ENCODE peak calls at places on chromosomes 3 and 15, in eight cellular contexts. One of them, this sample, is unnamed.

GRCh38 chr15:68543546-68544008 is 35.2 kb upstream of the CORO2B start:
- DNase-seq in GM04503: no peak
- DNase-seq in ovary: no peak
- DNase-seq in endothelial cell: no peak
- DNase-seq in renal cortical epithelial cell: no peak
- DNase-seq in NCI-H2171: no peak
- DNase-seq in AG20443: no peak
- DNase-seq in EL: no peak
- DNase-seq in this sample: no peak

GRCh38 chr3:139285691-139286090 is 58.1 kb upstream of the MRPS22 start:
- DNase-seq in EL: no peak
- DNase-seq in renal cortical epithelial cell: no peak
- DNase-seq in ovary: no peak
- DNase-seq in AG20443: no peak
- DNase-seq in NCI-H2171: no peak
- DNase-seq in endothelial cell: no peak
- DNase-seq in GM04503: no peak
- DNase-seq in this sample: no peak

GRCh38 chr15:32646304-32646703 is 4.8 kb downstream of the SCG5 start:
- DNase-seq in renal cortical epithelial cell: no peak
- DNase-seq in AG20443: no peak
- DNase-seq in NCI-H2171: peak
- DNase-seq in endothelial cell: no peak
- DNase-seq in EL: no peak
- DNase-seq in GM04503: no peak
- DNase-seq in ovary: no peak
- DNase-seq in this sample: no peak

GRCh38 chr3:48558446-48559134 is 2.0 kb upstream of the PFKFB4 start:
- DNase-seq in renal cortical epithelial cell: no peak
- DNase-seq in NCI-H2171: no peak
- DNase-seq in GM04503: no peak
- DNase-seq in ovary: no peak
- DNase-seq in EL: no peak
- DNase-seq in endothelial cell: no peak
- DNase-seq in AG20443: no peak
- DNase-seq in this sample: no peak

GRCh38 chr3:25804676-25805075 is 14.8 kb downstream of the OXSM start:
- DNase-seq in EL: no peak
- DNase-seq in NCI-H2171: no peak
- DNase-seq in GM04503: no peak
- DNase-seq in endothelial cell: no peak
- DNase-seq in AG20443: no peak
- DNase-seq in ovary: no peak
- DNase-seq in renal cortical epithelial cell: no peak
- DNase-seq in this sample: no peak

GRCh38 chr3:63015614-63016016 is 140.4 kb upstream of the CADPS start:
- DNase-seq in AG20443: no peak
- DNase-seq in GM04503: no peak
- DNase-seq in ovary: no peak
- DNase-seq in EL: no peak
- DNase-seq in NCI-H2171: no peak
- DNase-seq in endothelial cell: peak
- DNase-seq in renal cortical epithelial cell: no peak
- DNase-seq in this sample: no peak

GRCh38 chr3:31661993-31662392 is 129.3 kb downstream of the STT3B start:
- DNase-seq in endothelial cell: no peak
- DNase-seq in ovary: no peak
- DNase-seq in NCI-H2171: no peak
- DNase-seq in AG20443: peak
- DNase-seq in GM04503: no peak
- DNase-seq in EL: no peak
- DNase-seq in renal cortical epithelial cell: no peak
- DNase-seq in this sample: no peak

GRCh38 chr3:42804831-42805821 is 836 bp upstream of the HIGD1A start:
- DNase-seq in GM04503: no peak
- DNase-seq in ovary: peak
- DNase-seq in EL: no peak
- DNase-seq in renal cortical epithelial cell: no peak
- DNase-seq in AG20443: peak
- DNase-seq in endothelial cell: peak
- DNase-seq in NCI-H2171: no peak
- DNase-seq in this sample: peak

GRCh38 chr3:65732060-65732933 is 306.4 kb downstream of the MAGI1 start:
- DNase-seq in ovary: peak
- DNase-seq in GM04503: peak
- DNase-seq in NCI-H2171: no peak
- DNase-seq in EL: peak
- DNase-seq in renal cortical epithelial cell: peak
- DNase-seq in endothelial cell: peak
- DNase-seq in AG20443: peak
- DNase-seq in this sample: peak

GRCh38 chr3:183818706-183819624 is 6.4 kb downstream of the MAP6D1 start:
- DNase-seq in NCI-H2171: no peak
- DNase-seq in AG20443: no peak
- DNase-seq in renal cortical epithelial cell: no peak
- DNase-seq in endothelial cell: no peak
- DNase-seq in ovary: no peak
- DNase-seq in GM04503: no peak
- DNase-seq in EL: no peak
- DNase-seq in this sample: no peak

GRCh38 chr3:73451276-73451973 is 173.3 kb downstream of the PDZRN3 start:
- DNase-seq in ovary: no peak
- DNase-seq in endothelial cell: no peak
- DNase-seq in EL: no peak
- DNase-seq in AG20443: no peak
- DNase-seq in NCI-H2171: no peak
- DNase-seq in GM04503: no peak
- DNase-seq in renal cortical epithelial cell: no peak
- DNase-seq in this sample: no peak

GRCh38 chr3:60855250-60855649 is 396.0 kb downstream of the FHIT start:
- DNase-seq in ovary: no peak
- DNase-seq in EL: no peak
- DNase-seq in AG20443: no peak
- DNase-seq in NCI-H2171: no peak
- DNase-seq in renal cortical epithelial cell: no peak
- DNase-seq in endothelial cell: no peak
- DNase-seq in GM04503: no peak
- DNase-seq in this sample: no peak

GRCh38 chr15:70094690-70095311 is 2.9 kb downstream of the TLE3 start:
- DNase-seq in endothelial cell: no peak
- DNase-seq in EL: no peak
- DNase-seq in renal cortical epithelial cell: no peak
- DNase-seq in NCI-H2171: no peak
- DNase-seq in GM04503: no peak
- DNase-seq in AG20443: no peak
- DNase-seq in ovary: no peak
- DNase-seq in this sample: peak

GRCh38 chr15:89926158-89926557 is 13.4 kb upstream of the ARPIN start:
- DNase-seq in endothelial cell: no peak
- DNase-seq in EL: no peak
- DNase-seq in GM04503: peak
- DNase-seq in renal cortical epithelial cell: no peak
- DNase-seq in AG20443: peak
- DNase-seq in ovary: no peak
- DNase-seq in NCI-H2171: no peak
- DNase-seq in this sample: no peak

GRCh38 chr15:31474059-31474868 is 147.6 kb downstream of the KLF13 start:
- DNase-seq in NCI-H2171: no peak
- DNase-seq in GM04503: no peak
- DNase-seq in ovary: peak
- DNase-seq in renal cortical epithelial cell: no peak
- DNase-seq in AG20443: no peak
- DNase-seq in EL: no peak
- DNase-seq in endothelial cell: no peak
- DNase-seq in this sample: no peak

GRCh38 chr3:145898487-145898886 is 262.5 kb downstream of the PLOD2 start:
- DNase-seq in ovary: peak
- DNase-seq in AG20443: peak
- DNase-seq in renal cortical epithelial cell: peak
- DNase-seq in endothelial cell: no peak
- DNase-seq in NCI-H2171: no peak
- DNase-seq in EL: peak
- DNase-seq in GM04503: no peak
- DNase-seq in this sample: peak

GRCh38 chr3:118688396-118688884 is 346.2 kb downstream of the IGSF11 start:
- DNase-seq in GM04503: no peak
- DNase-seq in endothelial cell: no peak
- DNase-seq in EL: no peak
- DNase-seq in AG20443: no peak
- DNase-seq in NCI-H2171: no peak
- DNase-seq in ovary: no peak
- DNase-seq in renal cortical epithelial cell: no peak
- DNase-seq in this sample: peak

GRCh38 chr3:110859340-110859739 is 212.3 kb upstream of the NECTIN3 start:
- DNase-seq in EL: no peak
- DNase-seq in endothelial cell: no peak
- DNase-seq in ovary: no peak
- DNase-seq in renal cortical epithelial cell: no peak
- DNase-seq in AG20443: no peak
- DNase-seq in GM04503: no peak
- DNase-seq in NCI-H2171: no peak
- DNase-seq in this sample: no peak

GRCh38 chr3:73401616-73402265 is 223.0 kb downstream of the PDZRN3 start:
- DNase-seq in AG20443: no peak
- DNase-seq in endothelial cell: no peak
- DNase-seq in ovary: peak
- DNase-seq in EL: no peak
- DNase-seq in renal cortical epithelial cell: no peak
- DNase-seq in NCI-H2171: no peak
- DNase-seq in GM04503: no peak
- DNase-seq in this sample: peak

GRCh38 chr3:52286777-52287110 is 884 bp upstream of the GLYCTK start:
- DNase-seq in NCI-H2171: no peak
- DNase-seq in AG20443: no peak
- DNase-seq in endothelial cell: no peak
- DNase-seq in EL: no peak
- DNase-seq in GM04503: no peak
- DNase-seq in renal cortical epithelial cell: peak
- DNase-seq in ovary: peak
- DNase-seq in this sample: no peak

GRCh38 chr3:125593991-125594574 is 1.2 kb downstream of the OSBPL11 start:
- DNase-seq in NCI-H2171: no peak
- DNase-seq in renal cortical epithelial cell: peak
- DNase-seq in AG20443: no peak
- DNase-seq in EL: peak
- DNase-seq in ovary: no peak
- DNase-seq in endothelial cell: no peak
- DNase-seq in GM04503: no peak
- DNase-seq in this sample: peak

GRCh38 chr15:29686445-29687203 is 135.6 kb downstream of the TJP1 start:
- DNase-seq in GM04503: no peak
- DNase-seq in AG20443: no peak
- DNase-seq in endothelial cell: no peak
- DNase-seq in renal cortical epithelial cell: no peak
- DNase-seq in EL: no peak
- DNase-seq in NCI-H2171: no peak
- DNase-seq in ovary: no peak
- DNase-seq in this sample: no peak

GRCh38 chr3:44106761-44107160 is 134.9 kb upstream of the TOPAZ1 start:
- DNase-seq in EL: no peak
- DNase-seq in endothelial cell: no peak
- DNase-seq in AG20443: no peak
- DNase-seq in NCI-H2171: no peak
- DNase-seq in ovary: no peak
- DNase-seq in GM04503: no peak
- DNase-seq in renal cortical epithelial cell: peak
- DNase-seq in this sample: peak

GRCh38 chr3:65785065-65785645 is 253.6 kb downstream of the MAGI1 start:
- DNase-seq in NCI-H2171: peak
- DNase-seq in endothelial cell: peak
- DNase-seq in GM04503: no peak
- DNase-seq in EL: peak
- DNase-seq in ovary: no peak
- DNase-seq in renal cortical epithelial cell: peak
- DNase-seq in AG20443: peak
- DNase-seq in this sample: peak

GRCh38 chr3:27193056-27193455 is 176.1 kb downstream of the NEK10 start:
- DNase-seq in renal cortical epithelial cell: no peak
- DNase-seq in endothelial cell: no peak
- DNase-seq in GM04503: no peak
- DNase-seq in AG20443: no peak
- DNase-seq in EL: peak
- DNase-seq in ovary: no peak
- DNase-seq in NCI-H2171: no peak
- DNase-seq in this sample: no peak

GRCh38 chr3:50365080-50365841 is 5.9 kb upstream of the TMEM115 start:
- DNase-seq in AG20443: peak
- DNase-seq in EL: peak
- DNase-seq in GM04503: no peak
- DNase-seq in renal cortical epithelial cell: peak
- DNase-seq in ovary: peak
- DNase-seq in endothelial cell: peak
- DNase-seq in NCI-H2171: no peak
- DNase-seq in this sample: peak

GRCh38 chr15:67146214-67146613 is 80.8 kb downstream of the SMAD3 start:
- DNase-seq in endothelial cell: no peak
- DNase-seq in NCI-H2171: peak
- DNase-seq in GM04503: no peak
- DNase-seq in AG20443: peak
- DNase-seq in EL: peak
- DNase-seq in ovary: peak
- DNase-seq in renal cortical epithelial cell: peak
- DNase-seq in this sample: peak

GRCh38 chr3:37996785-37997301 is 6.3 kb downstream of the VILL start:
- DNase-seq in NCI-H2171: no peak
- DNase-seq in GM04503: no peak
- DNase-seq in endothelial cell: peak
- DNase-seq in AG20443: peak
- DNase-seq in renal cortical epithelial cell: peak
- DNase-seq in ovary: peak
- DNase-seq in EL: peak
- DNase-seq in this sample: peak

GRCh38 chr3:49523756-49524747 is 30.2 kb upstream of the BSN start:
- DNase-seq in ovary: no peak
- DNase-seq in endothelial cell: no peak
- DNase-seq in renal cortical epithelial cell: no peak
- DNase-seq in EL: no peak
- DNase-seq in NCI-H2171: no peak
- DNase-seq in GM04503: no peak
- DNase-seq in AG20443: no peak
- DNase-seq in this sample: no peak

GRCh38 chr15:73927003-73927475 is 777 bp downstream of the LOXL1 start:
- DNase-seq in GM04503: no peak
- DNase-seq in renal cortical epithelial cell: no peak
- DNase-seq in ovary: peak
- DNase-seq in EL: peak
- DNase-seq in NCI-H2171: no peak
- DNase-seq in endothelial cell: peak
- DNase-seq in AG20443: peak
- DNase-seq in this sample: peak

GRCh38 chr3:128438488-128439072 is 28.1 kb downstream of the DNAJB8 start:
- DNase-seq in AG20443: no peak
- DNase-seq in ovary: no peak
- DNase-seq in GM04503: no peak
- DNase-seq in renal cortical epithelial cell: no peak
- DNase-seq in EL: no peak
- DNase-seq in endothelial cell: no peak
- DNase-seq in NCI-H2171: no peak
- DNase-seq in this sample: no peak